ENCODE peak calls at places on chromosome 11, in nine cellular contexts. V, E, X, I, Q, F, B, K and J are unnamed samples. For H3K9me3, the result is how much of the 10 kb centered on the place peaks cover.

GRCh38 chr11:76644591-76644990 is 26.0 kb downstream of the LRRC32 start:
- DNase-seq in V (peak), E (no peak), X (no peak), I (no peak), Q (no peak), F (no peak), B (no peak), K (no peak), J (no peak)

GRCh38 chr11:79431535-79431934 is 9.3 kb downstream of the TENM4 start:
- DNase-seq in V (no peak), E (no peak), X (no peak), I (peak), Q (no peak), F (no peak), B (no peak), K (no peak), J (no peak)

GRCh38 chr11:126426820-126427749 is 71.6 kb downstream of the ST3GAL4 start:
- DNase-seq in V (no peak), E (no peak), X (no peak), I (no peak), Q (no peak), F (peak), B (no peak), K (no peak), J (no peak)

GRCh38 chr11:111923951-111924350 is 5.2 kb downstream of the C11orf52 start:
- DNase-seq in V (peak), E (no peak), X (no peak), I (no peak), Q (no peak), F (no peak), B (no peak), K (no peak), J (no peak)

GRCh38 chr11:9066432-9066925 is 24.9 kb downstream of the SCUBE2 start:
- DNase-seq in V (no peak), E (no peak), X (no peak), I (no peak), Q (no peak), F (no peak), B (no peak), K (no peak), J (no peak)

GRCh38 chr11:8913961-8914660 is 3.1 kb downstream of the AKIP1 start:
- DNase-seq in V (no peak), E (peak), X (no peak), I (peak), Q (peak), F (peak), B (no peak), K (no peak), J (no peak)

GRCh38 chr11:68469642-68470041 is 9.1 kb downstream of the PPP6R3 start:
- DNase-seq in V (no peak), E (no peak), X (no peak), I (no peak), Q (no peak), F (no peak), B (no peak), K (no peak), J (no peak)

GRCh38 chr11:117144477-117145392 is 648 bp downstream of the PAFAH1B2 start:
- DNase-seq in V (peak), E (peak), X (peak), I (peak), Q (peak), F (peak), B (peak), K (no peak), J (peak)

GRCh38 chr11:102798012-102798746 is at the start of gene MMP1:
- DNase-seq in V (no peak), E (no peak), X (no peak), I (peak), Q (no peak), F (no peak), B (no peak), K (no peak), J (no peak)

GRCh38 chr11:118227865-118228785 is 3.3 kb upstream of the JAML start:
- DNase-seq in V (no peak), E (peak), X (no peak), I (no peak), Q (no peak), F (no peak), B (no peak), K (no peak), J (no peak)

GRCh38 chr11:17563961-17564686 is 17.1 kb downstream of the OTOG start:
- DNase-seq in V (no peak), E (no peak), X (no peak), I (no peak), Q (no peak), F (no peak), B (peak), K (no peak), J (no peak)

GRCh38 chr11:84264066-84264465 is 977.9 kb upstream of the CCDC90B start:
- DNase-seq in V (no peak), E (no peak), X (no peak), I (no peak), Q (no peak), F (no peak), B (no peak), K (no peak), J (no peak)

GRCh38 chr11:4466168-4466891 is 16.1 kb upstream of the OR52K1 start:
- DNase-seq in V (no peak), E (no peak), X (no peak), I (no peak), Q (no peak), F (no peak), B (no peak), K (no peak), J (no peak)

GRCh38 chr11:10587995-10588394 is 19.5 kb upstream of the LYVE1 start:
- DNase-seq in V (no peak), E (no peak), X (no peak), I (no peak), Q (no peak), F (no peak), B (no peak), K (no peak), J (no peak)

GRCh38 chr11:134069996-134070845 is 1.3 kb downstream of the JAM3 start:
- DNase-seq in V (no peak), E (no peak), X (no peak), I (no peak), Q (no peak), F (no peak), B (no peak), K (no peak), J (no peak)

GRCh38 chr11:47966621-47967020 is 13.7 kb upstream of the PTPRJ start:
- DNase-seq in V (no peak), E (no peak), X (no peak), I (no peak), Q (no peak), F (no peak), B (no peak), K (no peak), J (no peak)
- H3K4me3 ChIP-seq in V (no peak), E (no peak), X (no peak), I (no peak), Q (no peak), F (no peak), B (no peak), K (no peak), J (no peak)

GRCh38 chr11:130877532-130877931 is 38.7 kb downstream of the SNX19 start:
- DNase-seq in V (no peak), E (no peak), X (no peak), I (no peak), Q (no peak), F (no peak), B (no peak), K (no peak), J (peak)
- H3K9me3 ChIP-seq in V (under half), E (under half), X (under half), I (under half), Q (under half), F (under half), B (under half), K (under half), J (under half)

DNA sequence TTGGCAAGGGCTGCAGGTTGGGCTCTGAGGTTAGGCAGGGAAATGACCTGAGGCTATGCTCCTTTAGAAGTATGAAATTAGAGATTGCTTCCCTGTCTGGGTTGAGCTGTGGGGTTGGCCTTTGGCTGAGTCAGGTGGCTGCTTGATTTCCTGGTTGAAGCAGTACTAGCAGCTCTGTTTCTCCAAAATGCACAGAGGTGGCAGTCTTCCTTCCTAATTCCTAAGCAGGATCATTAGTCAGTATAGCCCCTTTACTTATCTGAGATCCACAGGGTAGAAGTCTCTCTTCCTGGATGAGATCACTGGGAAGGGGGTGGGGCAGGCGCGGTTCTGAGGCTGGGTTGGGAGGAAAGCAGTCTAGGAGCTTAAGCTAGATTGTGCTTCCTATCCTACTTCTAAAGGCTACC is 1917.5 kb downstream of the LRRC4C start:
- DNase-seq in V (no peak), E (no peak), X (no peak), I (no peak), Q (no peak), F (no peak), B (no peak), K (no peak), J (no peak)
- H3K4me3 ChIP-seq in V (no peak), E (no peak), X (no peak), I (no peak), Q (no peak), F (no peak), B (no peak), K (no peak), J (no peak)

GRCh38 chr11:70543611-70544010 is 145.3 kb downstream of the CTTN start:
- DNase-seq in V (no peak), E (no peak), X (no peak), I (no peak), Q (no peak), F (no peak), B (no peak), K (no peak), J (no peak)
- H3K9me3 ChIP-seq in V (under half), E (under half), X (under half), I (under half), Q (under half), F (under half), B (under half), K (under half), J (under half)

GRCh38 chr11:27470166-27470565 is 2.4 kb downstream of the LGR4 start:
- DNase-seq in V (no peak), E (no peak), X (no peak), I (no peak), Q (no peak), F (no peak), B (no peak), K (no peak), J (no peak)

GRCh38 chr11:27469333-27469680 is 3.3 kb downstream of the LGR4 start:
- DNase-seq in V (no peak), E (no peak), X (no peak), I (no peak), Q (no peak), F (no peak), B (no peak), K (no peak), J (no peak)

GRCh38 chr11:27472398-27473016 is at the start of gene LGR4:
- DNase-seq in V (peak), E (peak), X (peak), I (peak), Q (peak), F (peak), B (peak), K (peak), J (peak)

GRCh38 chr11:27471588-27472397 is 797 bp downstream of the LGR4 start:
- DNase-seq in V (peak), E (peak), X (no peak), I (no peak), Q (peak), F (peak), B (peak), K (no peak), J (peak)

DNA sequence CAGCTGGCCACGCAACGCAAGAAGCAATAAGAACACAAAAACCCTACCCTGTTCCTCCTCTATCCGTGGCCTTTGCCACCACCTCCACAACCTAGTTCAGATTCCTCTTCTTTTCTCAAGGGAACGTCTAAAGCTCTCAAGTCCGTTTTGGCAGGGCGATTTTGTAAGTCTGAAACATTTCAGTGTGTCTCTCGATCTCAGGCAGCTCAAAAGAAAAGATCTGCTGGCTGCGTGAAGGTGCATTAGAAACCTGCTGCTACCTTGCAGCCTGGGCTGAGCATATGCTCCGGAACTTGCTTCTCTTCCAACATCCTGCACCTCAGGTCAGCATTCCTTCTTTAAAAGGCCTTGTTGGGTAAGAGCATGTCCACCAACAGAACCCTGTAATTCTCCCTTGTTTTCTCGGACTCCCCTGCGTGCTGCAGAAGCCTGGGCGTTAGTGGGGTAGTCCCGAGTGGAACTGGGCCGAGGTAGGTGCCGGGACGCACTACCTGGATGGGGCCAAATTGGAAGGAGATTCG is 1.5 kb downstream of the LGR4 start:
- DNase-seq in V (peak), E (no peak), X (no peak), I (no peak), Q (peak), F (no peak), B (no peak), K (no peak), J (no peak)
- H3K4me3 ChIP-seq in V (peak), E (peak), X (peak), I (peak), Q (peak), F (peak), B (peak), K (peak), J (peak)

GRCh38 chr11:91979775-91980174 is 244.8 kb upstream of the FAT3 start:
- DNase-seq in V (no peak), E (no peak), X (no peak), I (no peak), Q (no peak), F (no peak), B (no peak), K (no peak), J (no peak)

GRCh38 chr11:91986218-91986617 is 238.4 kb upstream of the FAT3 start:
- DNase-seq in V (no peak), E (no peak), X (no peak), I (no peak), Q (no peak), F (no peak), B (no peak), K (no peak), J (no peak)

GRCh38 chr11:91978747-91979146 is 245.9 kb upstream of the FAT3 start:
- DNase-seq in V (peak), E (no peak), X (no peak), I (no peak), Q (no peak), F (no peak), B (no peak), K (no peak), J (no peak)

GRCh38 chr11:91984033-91984568 is 240.5 kb upstream of the FAT3 start:
- DNase-seq in V (no peak), E (no peak), X (no peak), I (peak), Q (no peak), F (no peak), B (no peak), K (no peak), J (no peak)

DNA sequence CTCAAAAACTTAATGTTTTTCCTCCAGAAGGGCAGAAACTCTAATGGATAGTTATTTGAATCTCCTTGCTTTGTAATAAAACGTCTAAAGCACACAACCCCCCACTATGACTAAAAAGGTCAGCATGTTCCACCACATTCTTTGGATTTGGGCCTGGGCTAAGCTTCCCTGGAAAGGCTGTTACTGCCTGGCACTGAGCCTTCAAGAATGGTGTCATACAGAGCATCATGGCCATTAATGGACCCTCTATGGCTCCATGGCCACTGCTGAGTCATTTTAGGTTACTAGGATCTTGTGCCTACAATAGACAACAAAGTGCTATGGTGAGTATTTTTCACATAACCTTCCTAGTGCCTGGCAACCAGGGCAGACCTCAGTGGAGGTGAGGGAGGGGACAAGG is 242.6 kb upstream of the FAT3 start:
- DNase-seq in V (no peak), E (no peak), X (peak), I (peak), Q (peak), F (no peak), B (no peak), K (no peak), J (peak)
- H3K9me3 ChIP-seq in V (under half), E (under half), X (under half), I (under half), Q (under half), F (under half), B (under half), K (under half), J (under half)

DNA sequence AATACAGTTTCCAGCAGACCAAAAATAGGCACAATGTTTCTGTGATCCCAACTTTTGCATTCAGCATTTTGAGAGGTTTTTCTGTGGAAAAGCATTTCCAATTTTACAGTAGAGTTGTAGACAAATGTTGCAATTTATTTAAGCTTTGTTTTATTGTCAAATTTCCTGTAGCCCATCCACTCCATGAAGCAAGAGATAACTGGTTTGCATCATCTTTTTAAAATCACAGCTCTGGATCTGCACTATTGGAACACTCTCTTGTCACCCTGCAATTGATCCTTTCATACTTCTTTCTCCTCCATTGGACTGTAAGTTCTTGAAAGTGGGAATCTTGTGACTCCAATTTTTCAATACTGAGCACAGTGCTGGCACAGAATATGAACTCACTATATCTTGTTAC is 86.0 kb downstream of the MAML2 start:
- DNase-seq in V (no peak), E (no peak), X (no peak), I (no peak), Q (no peak), F (no peak), B (no peak), K (no peak), J (no peak)
- H3K4me3 ChIP-seq in V (no peak), E (peak), X (no peak), I (no peak), Q (no peak), F (no peak), B (no peak), K (no peak), J (no peak)

DNA sequence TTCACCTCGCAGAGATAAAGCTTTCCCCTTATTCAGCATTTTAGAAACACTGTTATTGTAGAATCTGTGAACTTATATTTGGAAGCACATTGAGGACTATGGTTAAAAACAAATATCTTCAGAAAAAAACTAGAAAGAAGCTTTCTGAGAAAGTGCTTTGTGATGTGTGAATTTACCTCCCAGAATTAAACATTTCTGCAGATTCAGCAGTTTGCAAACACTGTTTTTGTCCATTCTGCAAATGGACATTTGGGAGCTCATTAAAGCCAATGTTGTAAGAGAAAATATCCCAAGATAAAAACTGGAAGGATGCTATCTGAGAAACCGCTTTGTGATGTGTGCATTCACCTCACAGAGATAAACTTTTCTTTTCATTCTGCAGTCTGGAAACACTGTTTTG is 272.7 kb downstream of the OR4A5 start:
- DNase-seq in V (no peak), E (no peak), X (no peak), I (no peak), Q (no peak), F (no peak), B (no peak), K (no peak), J (no peak)
- H3K9me3 ChIP-seq in V (under half), E (under half), X (half or more), I (under half), Q (half or more), F (under half), B (under half), K (under half), J (under half)